ENCODE peak calls at places on chromosomes 6 and 20, in ten cellular contexts. One of them, this sample, is unnamed. For H3K27me3 and H3K4me1, the result is how much of the 10 kb centered on the place peaks cover.

GRCh38 chr6:43954311-43955131 is 172.7 kb downstream of the MRPL14 start:
- DNase-seq in body of pancreas: no peak
- DNase-seq in IMR-90: no peak
- DNase-seq in K562: no peak
- DNase-seq in transverse colon: no peak
- DNase-seq in HepG2: no peak
- DNase-seq in sigmoid colon: no peak
- DNase-seq in Peyer's patch: no peak
- DNase-seq in ovary: no peak
- DNase-seq in right lobe of liver: peak
- DNase-seq in this sample: no peak

GRCh38 chr6:29017428-29017802 is 12.3 kb upstream of the ZNF311 start:
- DNase-seq in sigmoid colon: no peak
- DNase-seq in body of pancreas: no peak
- DNase-seq in transverse colon: no peak
- DNase-seq in K562: no peak
- DNase-seq in IMR-90: no peak
- DNase-seq in HepG2: no peak
- DNase-seq in right lobe of liver: no peak
- DNase-seq in Peyer's patch: no peak
- DNase-seq in ovary: no peak
- DNase-seq in this sample: no peak

GRCh38 chr6:150967381-150967780 is 101.9 kb downstream of the MTHFD1L start:
- DNase-seq in body of pancreas: no peak
- DNase-seq in ovary: no peak
- DNase-seq in sigmoid colon: no peak
- DNase-seq in Peyer's patch: no peak
- DNase-seq in K562: no peak
- DNase-seq in IMR-90: no peak
- DNase-seq in transverse colon: no peak
- DNase-seq in HepG2: no peak
- DNase-seq in right lobe of liver: no peak
- DNase-seq in this sample: no peak

GRCh38 chr6:9112548-9112947 is 677.2 kb upstream of the SLC35B3 start:
- DNase-seq in Peyer's patch: no peak
- DNase-seq in body of pancreas: no peak
- DNase-seq in transverse colon: no peak
- DNase-seq in IMR-90: no peak
- DNase-seq in ovary: no peak
- DNase-seq in right lobe of liver: no peak
- DNase-seq in HepG2: no peak
- DNase-seq in sigmoid colon: no peak
- DNase-seq in K562: no peak
- DNase-seq in this sample: no peak

GRCh38 chr20:11901127-11901526 is 16.6 kb upstream of the BTBD3 start:
- DNase-seq in transverse colon: no peak
- DNase-seq in Peyer's patch: no peak
- DNase-seq in HepG2: peak
- DNase-seq in K562: no peak
- DNase-seq in sigmoid colon: no peak
- DNase-seq in right lobe of liver: no peak
- DNase-seq in IMR-90: peak
- DNase-seq in ovary: no peak
- DNase-seq in body of pancreas: no peak
- DNase-seq in this sample: no peak

GRCh38 chr20:3732327-3733118 is at the start of gene HSPA12B:
- DNase-seq in IMR-90: no peak
- DNase-seq in ovary: peak
- DNase-seq in body of pancreas: no peak
- DNase-seq in K562: no peak
- DNase-seq in transverse colon: no peak
- DNase-seq in Peyer's patch: no peak
- DNase-seq in sigmoid colon: no peak
- DNase-seq in right lobe of liver: no peak
- DNase-seq in HepG2: no peak
- DNase-seq in this sample: no peak

GRCh38 chr6:116101298-116101718 is 655 bp downstream of the NT5DC1 start:
- DNase-seq in right lobe of liver: no peak
- DNase-seq in K562: peak
- DNase-seq in body of pancreas: no peak
- DNase-seq in ovary: no peak
- DNase-seq in Peyer's patch: peak
- DNase-seq in transverse colon: peak
- DNase-seq in sigmoid colon: no peak
- DNase-seq in IMR-90: no peak
- DNase-seq in HepG2: no peak
- DNase-seq in this sample: peak

GRCh38 chr20:11581271-11581670 is 336.4 kb upstream of the BTBD3 start:
- DNase-seq in body of pancreas: no peak
- DNase-seq in HepG2: peak
- DNase-seq in IMR-90: no peak
- DNase-seq in transverse colon: no peak
- DNase-seq in ovary: no peak
- DNase-seq in K562: no peak
- DNase-seq in Peyer's patch: no peak
- DNase-seq in right lobe of liver: no peak
- DNase-seq in sigmoid colon: no peak
- DNase-seq in this sample: no peak

GRCh38 chr6:80939936-80940335 is 812.5 kb downstream of the TENT5A start:
- DNase-seq in HepG2: no peak
- DNase-seq in right lobe of liver: no peak
- DNase-seq in body of pancreas: no peak
- DNase-seq in Peyer's patch: no peak
- DNase-seq in sigmoid colon: no peak
- DNase-seq in transverse colon: no peak
- DNase-seq in IMR-90: no peak
- DNase-seq in K562: no peak
- DNase-seq in ovary: no peak
- DNase-seq in this sample: no peak

GRCh38 chr6:39294133-39294532 is 20.1 kb downstream of the KCNK17 start:
- DNase-seq in transverse colon: peak
- DNase-seq in right lobe of liver: no peak
- DNase-seq in ovary: no peak
- DNase-seq in sigmoid colon: no peak
- DNase-seq in Peyer's patch: no peak
- DNase-seq in K562: no peak
- DNase-seq in body of pancreas: no peak
- DNase-seq in HepG2: no peak
- DNase-seq in IMR-90: no peak
- DNase-seq in this sample: no peak

GRCh38 chr20:11880694-11881093 is 37.0 kb upstream of the BTBD3 start:
- DNase-seq in ovary: no peak
- DNase-seq in body of pancreas: no peak
- DNase-seq in IMR-90: no peak
- DNase-seq in K562: no peak
- DNase-seq in transverse colon: no peak
- DNase-seq in Peyer's patch: no peak
- DNase-seq in HepG2: peak
- DNase-seq in right lobe of liver: no peak
- DNase-seq in sigmoid colon: no peak
- DNase-seq in this sample: no peak

GRCh38 chr6:156949376-156949775 is 172.2 kb downstream of the ARID1B start:
- DNase-seq in body of pancreas: no peak
- DNase-seq in K562: no peak
- DNase-seq in right lobe of liver: no peak
- DNase-seq in sigmoid colon: no peak
- DNase-seq in IMR-90: peak
- DNase-seq in Peyer's patch: no peak
- DNase-seq in transverse colon: no peak
- DNase-seq in ovary: no peak
- DNase-seq in HepG2: no peak
- DNase-seq in this sample: no peak

GRCh38 chr6:139336488-139336887 is 38.0 kb downstream of the CITED2 start:
- DNase-seq in right lobe of liver: peak
- DNase-seq in Peyer's patch: no peak
- DNase-seq in K562: no peak
- DNase-seq in transverse colon: peak
- DNase-seq in IMR-90: peak
- DNase-seq in ovary: peak
- DNase-seq in body of pancreas: peak
- DNase-seq in HepG2: no peak
- DNase-seq in sigmoid colon: no peak
- DNase-seq in this sample: peak

GRCh38 chr6:56683882-56684281 is 41.2 kb upstream of the DST start:
- DNase-seq in ovary: no peak
- DNase-seq in IMR-90: peak
- DNase-seq in transverse colon: peak
- DNase-seq in K562: no peak
- DNase-seq in right lobe of liver: no peak
- DNase-seq in body of pancreas: peak
- DNase-seq in sigmoid colon: no peak
- DNase-seq in Peyer's patch: no peak
- DNase-seq in HepG2: peak
- DNase-seq in this sample: no peak

DNA sequence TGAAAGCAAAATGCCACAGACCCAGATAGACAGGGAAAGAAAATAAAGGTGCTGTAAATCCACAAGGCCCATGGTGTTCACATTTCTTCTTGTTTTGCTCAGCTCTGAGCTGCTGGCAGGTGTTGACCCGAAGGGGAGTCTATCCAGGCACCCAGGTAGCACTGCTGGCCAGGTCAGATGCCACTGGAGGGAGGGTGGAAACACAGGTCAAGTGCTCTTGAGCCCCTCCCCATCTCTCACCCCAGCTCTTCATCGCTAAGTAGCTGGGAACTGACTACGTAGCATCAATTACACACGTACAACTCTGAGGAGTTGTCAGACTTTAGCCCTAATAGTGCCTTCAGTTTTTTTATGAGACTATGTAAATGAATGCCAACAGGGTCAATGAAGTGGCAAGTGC is 287.8 kb upstream of the QKI start:
- DNase-seq in K562: no peak
- DNase-seq in HepG2: no peak
- DNase-seq in ovary: no peak
- DNase-seq in body of pancreas: no peak
- DNase-seq in transverse colon: no peak
- DNase-seq in IMR-90: no peak
- DNase-seq in sigmoid colon: no peak
- DNase-seq in Peyer's patch: no peak
- DNase-seq in right lobe of liver: no peak
- DNase-seq in this sample: no peak
- TF ChIP-seq POLR2A in K562: no peak
- TF ChIP-seq POLR2A in HepG2: no peak
- TF ChIP-seq POLR2A in ovary: no peak
- TF ChIP-seq POLR2A in body of pancreas: no peak
- TF ChIP-seq POLR2A in transverse colon: no peak
- TF ChIP-seq POLR2A in IMR-90: no peak
- TF ChIP-seq POLR2A in sigmoid colon: no peak
- TF ChIP-seq POLR2A in Peyer's patch: no peak
- TF ChIP-seq POLR2A in right lobe of liver: no peak
- TF ChIP-seq POLR2A in this sample: no peak

GRCh38 chr20:730005-730404 is 38.3 kb downstream of the SLC52A3 start:
- DNase-seq in HepG2: no peak
- DNase-seq in Peyer's patch: no peak
- DNase-seq in body of pancreas: no peak
- DNase-seq in sigmoid colon: no peak
- DNase-seq in IMR-90: no peak
- DNase-seq in right lobe of liver: no peak
- DNase-seq in K562: no peak
- DNase-seq in transverse colon: no peak
- DNase-seq in ovary: no peak
- DNase-seq in this sample: no peak
- H3K27me3 ChIP-seq in HepG2: under half
- H3K27me3 ChIP-seq in Peyer's patch: under half
- H3K27me3 ChIP-seq in body of pancreas: under half
- H3K27me3 ChIP-seq in sigmoid colon: under half
- H3K27me3 ChIP-seq in IMR-90: under half
- H3K27me3 ChIP-seq in right lobe of liver: under half
- H3K27me3 ChIP-seq in K562: under half
- H3K27me3 ChIP-seq in transverse colon: half or more
- H3K27me3 ChIP-seq in ovary: under half
- H3K27me3 ChIP-seq in this sample: under half

DNA sequence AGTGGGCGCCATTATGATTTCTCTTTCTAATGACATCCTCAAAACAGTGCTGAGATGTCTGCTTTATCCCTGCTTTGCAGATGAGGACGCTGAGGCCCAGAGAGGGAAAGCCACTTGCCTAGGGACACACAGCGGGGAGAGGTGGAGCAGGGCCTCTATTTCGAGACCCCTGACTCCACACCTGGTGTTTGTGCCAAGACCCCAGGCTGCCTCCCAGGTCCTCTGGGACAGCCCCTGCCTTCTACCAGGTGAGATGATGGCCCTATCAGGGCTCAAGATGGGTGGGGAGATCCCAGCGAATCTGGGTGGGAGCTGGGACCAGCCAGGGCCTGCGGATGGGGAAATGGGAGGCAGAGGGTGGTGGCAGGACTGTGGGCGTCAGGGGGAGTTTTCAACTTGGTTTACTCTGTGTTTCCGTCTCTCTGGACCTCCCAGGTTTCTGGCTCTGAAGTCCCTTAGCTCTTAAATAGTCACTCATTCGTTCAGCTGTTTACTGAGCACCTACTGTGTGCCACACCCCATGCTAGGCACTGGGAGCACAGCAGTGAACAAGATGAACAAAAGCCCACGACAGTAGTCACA is 36.7 kb downstream of the SRC start:
- DNase-seq in Peyer's patch: no peak
- DNase-seq in sigmoid colon: peak
- DNase-seq in IMR-90: no peak
- DNase-seq in right lobe of liver: no peak
- DNase-seq in transverse colon: no peak
- DNase-seq in body of pancreas: peak
- DNase-seq in ovary: no peak
- DNase-seq in K562: no peak
- DNase-seq in HepG2: no peak
- DNase-seq in this sample: no peak
- H3K4me1 ChIP-seq in Peyer's patch: under half
- H3K4me1 ChIP-seq in sigmoid colon: under half
- H3K4me1 ChIP-seq in IMR-90: under half
- H3K4me1 ChIP-seq in right lobe of liver: under half
- H3K4me1 ChIP-seq in transverse colon: under half
- H3K4me1 ChIP-seq in body of pancreas: under half
- H3K4me1 ChIP-seq in ovary: under half
- H3K4me1 ChIP-seq in K562: half or more
- H3K4me1 ChIP-seq in HepG2: under half
- H3K4me1 ChIP-seq in this sample: under half

DNA sequence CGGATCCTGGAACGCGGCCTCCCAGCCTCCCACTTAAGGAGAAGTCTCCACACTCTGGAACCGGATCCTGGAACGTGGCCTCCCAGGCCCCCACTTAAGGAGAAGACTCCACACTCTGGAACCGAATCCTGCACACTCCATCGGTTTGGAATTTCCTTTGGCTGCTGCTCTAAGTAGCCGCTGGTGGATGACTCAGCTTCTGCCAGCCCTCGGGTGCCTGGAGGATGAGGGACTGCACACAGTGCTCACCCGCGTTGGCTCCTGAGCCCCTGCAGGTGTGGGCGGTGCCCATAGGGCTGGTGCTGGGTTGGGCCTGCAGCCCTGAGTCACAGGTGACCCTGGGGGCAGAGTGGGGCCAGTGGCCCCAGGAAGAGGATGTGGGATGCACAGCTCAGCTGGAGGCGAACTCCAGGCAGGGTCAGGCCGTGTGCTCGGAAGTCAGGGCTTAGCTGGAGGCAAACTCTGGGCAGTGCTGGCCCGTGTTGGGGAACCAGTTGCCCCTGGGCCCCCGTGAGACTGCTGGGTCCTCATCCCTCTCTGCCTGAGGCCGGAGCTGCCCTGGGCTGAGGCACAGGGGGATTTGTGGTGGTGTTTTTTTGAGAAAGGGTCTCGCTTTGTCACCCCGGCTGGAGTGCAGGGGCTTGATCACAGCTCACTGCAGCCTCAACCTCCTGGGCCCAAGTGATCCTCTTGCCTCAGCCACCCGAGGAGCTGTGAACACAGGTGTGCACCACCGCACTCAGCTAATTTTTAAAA is 13.9 kb upstream of the TNFRSF6B start:
- DNase-seq in K562: no peak
- DNase-seq in IMR-90: peak
- DNase-seq in body of pancreas: peak
- DNase-seq in HepG2: peak
- DNase-seq in Peyer's patch: no peak
- DNase-seq in transverse colon: peak
- DNase-seq in ovary: peak
- DNase-seq in right lobe of liver: peak
- DNase-seq in sigmoid colon: peak
- DNase-seq in this sample: no peak
- TF ChIP-seq POLR2A in K562: no peak
- TF ChIP-seq POLR2A in IMR-90: no peak
- TF ChIP-seq POLR2A in body of pancreas: no peak
- TF ChIP-seq POLR2A in HepG2: peak
- TF ChIP-seq POLR2A in Peyer's patch: no peak
- TF ChIP-seq POLR2A in transverse colon: no peak
- TF ChIP-seq POLR2A in ovary: no peak
- TF ChIP-seq POLR2A in right lobe of liver: no peak
- TF ChIP-seq POLR2A in sigmoid colon: no peak
- TF ChIP-seq POLR2A in this sample: no peak

This sample was measured in testis.